ENCODE peak calls at places on chromosomes 3 and 15, in eight cellular contexts. One of them, this sample, is unnamed.

GRCh38 chr3:13042932-13043275 is 30.3 kb downstream of the IQSEC1 start:
- DNase-seq in Daoy: no peak
- DNase-seq in fibroblast of the conjunctiva: no peak
- DNase-seq in AG09309: no peak
- DNase-seq in esophagus muscularis mucosa: no peak
- DNase-seq in psoas muscle: no peak
- DNase-seq in stromal cell of bone marrow: no peak
- DNase-seq in ovary: no peak
- DNase-seq in this sample: no peak

GRCh38 chr3:163785693-163786092 is 1292.6 kb downstream of the SI start:
- DNase-seq in stromal cell of bone marrow: no peak
- DNase-seq in ovary: no peak
- DNase-seq in AG09309: no peak
- DNase-seq in fibroblast of the conjunctiva: no peak
- DNase-seq in Daoy: peak; percentile 20
- DNase-seq in psoas muscle: no peak
- DNase-seq in esophagus muscularis mucosa: no peak
- DNase-seq in this sample: no peak

GRCh38 chr3:194584435-194584776 is 48.8 kb downstream of the TMEM44 start:
- DNase-seq in esophagus muscularis mucosa: no peak
- DNase-seq in fibroblast of the conjunctiva: no peak
- DNase-seq in Daoy: no peak
- DNase-seq in psoas muscle: no peak
- DNase-seq in stromal cell of bone marrow: no peak
- DNase-seq in ovary: no peak
- DNase-seq in AG09309: no peak
- DNase-seq in this sample: no peak

GRCh38 chr3:122030381-122031122 is 8.5 kb upstream of the ILDR1 start:
- DNase-seq in psoas muscle: no peak
- DNase-seq in AG09309: no peak
- DNase-seq in fibroblast of the conjunctiva: no peak
- DNase-seq in Daoy: peak; percentile 23
- DNase-seq in ovary: no peak
- DNase-seq in stromal cell of bone marrow: peak; percentile 9
- DNase-seq in esophagus muscularis mucosa: no peak
- DNase-seq in this sample: no peak

GRCh38 chr15:90513448-90513847 is 16.3 kb upstream of the CRTC3 start:
- DNase-seq in Daoy: no peak
- DNase-seq in psoas muscle: no peak
- DNase-seq in AG09309: no peak
- DNase-seq in fibroblast of the conjunctiva: no peak
- DNase-seq in esophagus muscularis mucosa: no peak
- DNase-seq in ovary: no peak
- DNase-seq in stromal cell of bone marrow: no peak
- DNase-seq in this sample: no peak

GRCh38 chr3:69541823-69542264 is 156.0 kb upstream of the FRMD4B start:
- DNase-seq in psoas muscle: peak; percentile 20
- DNase-seq in esophagus muscularis mucosa: no peak
- DNase-seq in Daoy: peak; percentile 36
- DNase-seq in stromal cell of bone marrow: no peak
- DNase-seq in ovary: peak; percentile 43
- DNase-seq in fibroblast of the conjunctiva: no peak
- DNase-seq in AG09309: no peak
- DNase-seq in this sample: no peak

GRCh38 chr15:39584662-39585393 is 3.9 kb downstream of the THBS1 start:
- DNase-seq in esophagus muscularis mucosa: peak; percentile 31
- DNase-seq in Daoy: no peak
- DNase-seq in stromal cell of bone marrow: peak; percentile 3
- DNase-seq in ovary: no peak
- DNase-seq in fibroblast of the conjunctiva: no peak
- DNase-seq in AG09309: peak; percentile 78
- DNase-seq in psoas muscle: no peak
- DNase-seq in this sample: no peak

GRCh38 chr15:65902373-65902772 is 33.1 kb downstream of the RAB11A start:
- DNase-seq in ovary: no peak
- DNase-seq in stromal cell of bone marrow: no peak
- DNase-seq in fibroblast of the conjunctiva: no peak
- DNase-seq in Daoy: peak; percentile 34
- DNase-seq in esophagus muscularis mucosa: peak; percentile 89
- DNase-seq in psoas muscle: no peak
- DNase-seq in AG09309: no peak
- DNase-seq in this sample: no peak

GRCh38 chr15:32786906-32787305 is 69.1 kb downstream of the GREM1 start:
- DNase-seq in fibroblast of the conjunctiva: no peak
- DNase-seq in Daoy: no peak
- DNase-seq in ovary: no peak
- DNase-seq in esophagus muscularis mucosa: no peak
- DNase-seq in psoas muscle: no peak
- DNase-seq in AG09309: no peak
- DNase-seq in stromal cell of bone marrow: no peak
- DNase-seq in this sample: no peak

GRCh38 chr15:91127236-91127914 is 27.3 kb downstream of the SV2B start:
- DNase-seq in ovary: no peak
- DNase-seq in esophagus muscularis mucosa: no peak
- DNase-seq in AG09309: no peak
- DNase-seq in fibroblast of the conjunctiva: no peak
- DNase-seq in Daoy: no peak
- DNase-seq in stromal cell of bone marrow: no peak
- DNase-seq in psoas muscle: no peak
- DNase-seq in this sample: no peak

GRCh38 chr3:146177986-146178385 is 17.0 kb upstream of the PLOD2 start:
- DNase-seq in psoas muscle: no peak
- DNase-seq in stromal cell of bone marrow: no peak
- DNase-seq in ovary: no peak
- DNase-seq in esophagus muscularis mucosa: no peak
- DNase-seq in AG09309: no peak
- DNase-seq in fibroblast of the conjunctiva: no peak
- DNase-seq in Daoy: no peak
- DNase-seq in this sample: no peak

GRCh38 chr3:171236586-171237120 is 210.1 kb upstream of the SLC2A2 start:
- DNase-seq in Daoy: no peak
- DNase-seq in ovary: no peak
- DNase-seq in AG09309: no peak
- DNase-seq in psoas muscle: no peak
- DNase-seq in esophagus muscularis mucosa: no peak
- DNase-seq in stromal cell of bone marrow: no peak
- DNase-seq in fibroblast of the conjunctiva: no peak
- DNase-seq in this sample: no peak

GRCh38 chr3:111963424-111963823 is 15.4 kb upstream of the ABHD10 start:
- DNase-seq in psoas muscle: no peak
- DNase-seq in ovary: no peak
- DNase-seq in Daoy: peak; percentile 47
- DNase-seq in fibroblast of the conjunctiva: no peak
- DNase-seq in esophagus muscularis mucosa: no peak
- DNase-seq in AG09309: peak; percentile 52
- DNase-seq in stromal cell of bone marrow: peak; percentile 79
- DNase-seq in this sample: no peak

GRCh38 chr3:112308151-112308911 is 14.3 kb upstream of the SLC9C1 start:
- DNase-seq in AG09309: no peak
- DNase-seq in psoas muscle: no peak
- DNase-seq in esophagus muscularis mucosa: no peak
- DNase-seq in Daoy: no peak
- DNase-seq in ovary: no peak
- DNase-seq in fibroblast of the conjunctiva: no peak
- DNase-seq in stromal cell of bone marrow: no peak
- DNase-seq in this sample: peak; percentile 32

GRCh38 chr3:26652157-26652556 is 29.6 kb downstream of the LRRC3B start:
- DNase-seq in AG09309: no peak
- DNase-seq in esophagus muscularis mucosa: no peak
- DNase-seq in stromal cell of bone marrow: no peak
- DNase-seq in psoas muscle: peak; percentile 21
- DNase-seq in fibroblast of the conjunctiva: no peak
- DNase-seq in ovary: no peak
- DNase-seq in Daoy: no peak
- DNase-seq in this sample: no peak

GRCh38 chr3:107065094-107065861 is 312.0 kb upstream of the CCDC54 start:
- DNase-seq in esophagus muscularis mucosa: no peak
- DNase-seq in stromal cell of bone marrow: no peak
- DNase-seq in Daoy: peak; percentile 62
- DNase-seq in psoas muscle: peak; percentile 15
- DNase-seq in AG09309: no peak
- DNase-seq in fibroblast of the conjunctiva: no peak
- DNase-seq in ovary: no peak
- DNase-seq in this sample: no peak

GRCh38 chr3:59425371-59425770 is 375.5 kb upstream of the CFAP20DC start:
- DNase-seq in esophagus muscularis mucosa: no peak
- DNase-seq in psoas muscle: no peak
- DNase-seq in stromal cell of bone marrow: peak; percentile 51
- DNase-seq in fibroblast of the conjunctiva: peak; percentile 8
- DNase-seq in Daoy: peak; percentile 9
- DNase-seq in ovary: peak; percentile 47
- DNase-seq in AG09309: peak; percentile 24
- DNase-seq in this sample: no peak

GRCh38 chr3:50226888-50227389 is 9.1 kb upstream of the GNAI2 start:
- DNase-seq in psoas muscle: no peak
- DNase-seq in AG09309: no peak
- DNase-seq in esophagus muscularis mucosa: no peak
- DNase-seq in stromal cell of bone marrow: no peak
- DNase-seq in Daoy: peak; percentile 67
- DNase-seq in ovary: no peak
- DNase-seq in fibroblast of the conjunctiva: no peak
- DNase-seq in this sample: peak; percentile 54

GRCh38 chr15:78047631-78048409 is 29.7 kb downstream of the TBC1D2B start:
- DNase-seq in Daoy: no peak
- DNase-seq in ovary: no peak
- DNase-seq in AG09309: no peak
- DNase-seq in stromal cell of bone marrow: no peak
- DNase-seq in psoas muscle: no peak
- DNase-seq in fibroblast of the conjunctiva: peak; percentile 64
- DNase-seq in esophagus muscularis mucosa: no peak
- DNase-seq in this sample: no peak

GRCh38 chr3:25583343-25583742 is 81.4 kb downstream of the TOP2B start:
- DNase-seq in stromal cell of bone marrow: no peak
- DNase-seq in ovary: no peak
- DNase-seq in Daoy: no peak
- DNase-seq in AG09309: no peak
- DNase-seq in psoas muscle: no peak
- DNase-seq in esophagus muscularis mucosa: peak; percentile 70
- DNase-seq in fibroblast of the conjunctiva: no peak
- DNase-seq in this sample: no peak

GRCh38 chr3:52236424-52236886 is 2.5 kb downstream of the TWF2 start:
- DNase-seq in AG09309: no peak
- DNase-seq in esophagus muscularis mucosa: no peak
- DNase-seq in stromal cell of bone marrow: no peak
- DNase-seq in Daoy: no peak
- DNase-seq in ovary: peak; percentile 57
- DNase-seq in psoas muscle: peak; percentile 27
- DNase-seq in fibroblast of the conjunctiva: no peak
- DNase-seq in this sample: no peak

GRCh38 chr15:77836901-77837648 is 204.4 kb upstream of the LINGO1 start:
- DNase-seq in AG09309: no peak
- DNase-seq in esophagus muscularis mucosa: no peak
- DNase-seq in stromal cell of bone marrow: no peak
- DNase-seq in ovary: no peak
- DNase-seq in fibroblast of the conjunctiva: no peak
- DNase-seq in psoas muscle: no peak
- DNase-seq in Daoy: no peak
- DNase-seq in this sample: no peak

GRCh38 chr3:56835626-56836025 is 33.9 kb upstream of the ARHGEF3 start:
- DNase-seq in Daoy: no peak
- DNase-seq in psoas muscle: no peak
- DNase-seq in ovary: no peak
- DNase-seq in fibroblast of the conjunctiva: no peak
- DNase-seq in esophagus muscularis mucosa: no peak
- DNase-seq in stromal cell of bone marrow: no peak
- DNase-seq in AG09309: no peak
- DNase-seq in this sample: peak; percentile 61

GRCh38 chr15:82768414-82769081 is 37.3 kb downstream of the FSD2 start:
- DNase-seq in Daoy: peak; percentile 15
- DNase-seq in fibroblast of the conjunctiva: no peak
- DNase-seq in ovary: no peak
- DNase-seq in AG09309: no peak
- DNase-seq in psoas muscle: peak; percentile 41
- DNase-seq in esophagus muscularis mucosa: no peak
- DNase-seq in stromal cell of bone marrow: peak; percentile 12
- DNase-seq in this sample: no peak

GRCh38 chr3:42043116-42043796 is 47.9 kb upstream of the TRAK1 start:
- DNase-seq in fibroblast of the conjunctiva: no peak
- DNase-seq in ovary: no peak
- DNase-seq in AG09309: no peak
- DNase-seq in psoas muscle: no peak
- DNase-seq in stromal cell of bone marrow: no peak
- DNase-seq in esophagus muscularis mucosa: no peak
- DNase-seq in Daoy: peak; percentile 79
- DNase-seq in this sample: peak; percentile 54